ENCODE peak calls at places on chromosomes 11 and 22, in six cellular contexts. X, C, R, S, F and O are unnamed samples.

GRCh38 chr22:17339095-17339693 is 30.1 kb upstream of the CECR2 start:
- DNase-seq in C (peak; percentile 67), F (no peak), R (no peak), X (no peak), S (no peak), O (no peak)

GRCh38 chr11:83069441-83070043 is 2.2 kb downstream of the RAB30 start:
- DNase-seq in F (no peak), X (peak; percentile 24), C (no peak), R (peak; percentile 26), S (no peak), O (peak; percentile 71)

GRCh38 chr22:39348909-39349505 is 784 bp upstream of the SYNGR1 start:
- DNase-seq in R (no peak), C (no peak), X (peak; percentile 77), S (no peak), F (no peak), O (no peak)

GRCh38 chr11:44726278-44727113 is at the start of gene TSPAN18:
- DNase-seq in F (peak; percentile 13), X (peak; percentile 63), C (peak; percentile 78), S (peak; percentile 32), R (no peak), O (no peak)

GRCh38 chr11:46615756-46616155 is 1.3 kb downstream of the HARBI1 start:
- DNase-seq in R (peak; percentile 48), F (no peak), C (no peak), S (no peak), X (no peak), O (no peak)

GRCh38 chr22:48579915-48580279 is 1247.8 kb downstream of the BRD1 start:
- DNase-seq in S (no peak), C (no peak), F (no peak), R (no peak), X (no peak), O (no peak)

GRCh38 chr22:37275622-37276021 is 6.7 kb upstream of the CYTH4 start:
- DNase-seq in S (no peak), C (no peak), F (no peak), R (no peak), X (no peak), O (no peak)

GRCh38 chr11:92707173-92707619 is 262.3 kb upstream of the MTNR1B start:
- DNase-seq in C (no peak), R (no peak), F (no peak), S (no peak), X (no peak), O (no peak)

GRCh38 chr22:44460287-44461082 is 37.5 kb downstream of the RTL6 start:
- DNase-seq in S (no peak), X (no peak), F (no peak), R (no peak), C (no peak), O (no peak)

GRCh38 chr11:112555491-112556364 is 295.1 kb upstream of the PLET1 start:
- DNase-seq in X (peak; percentile 10), R (peak; percentile 30), C (peak; percentile 64), F (peak; percentile 62), S (peak; percentile 52), O (peak; percentile 76)

GRCh38 chr11:95248666-95249467 is 17.9 kb upstream of the SESN3 start:
- DNase-seq in C (no peak), F (no peak), R (no peak), X (no peak), S (no peak), O (no peak)

GRCh38 chr11:14386895-14387480 is 28.0 kb upstream of the RRAS2 start:
- DNase-seq in R (peak; percentile 83), C (no peak), S (no peak), F (no peak), X (peak; percentile 57), O (peak; percentile 62)

GRCh38 chr11:115501895-115502589 is 2.2 kb downstream of the CADM1 start:
- DNase-seq in X (peak; percentile 15), F (no peak), C (no peak), R (peak; percentile 49), S (no peak), O (peak; percentile 4)

GRCh38 chr22:39417641-39418040 is 18.1 kb downstream of the TAB1 start:
- DNase-seq in S (no peak), F (no peak), X (no peak), R (no peak), C (no peak), O (no peak)

GRCh38 chr11:2531987-2532703 is 87.3 kb downstream of the KCNQ1 start:
- DNase-seq in X (no peak), C (no peak), S (no peak), F (no peak), R (no peak), O (no peak)

GRCh38 chr11:113675565-113675964 is 30.5 kb downstream of the TMPRSS5 start:
- DNase-seq in X (no peak), F (no peak), S (no peak), C (no peak), R (no peak), O (no peak)

GRCh38 chr11:115194798-115195101 is 309.5 kb downstream of the CADM1 start:
- DNase-seq in R (no peak), C (no peak), F (no peak), X (no peak), S (no peak), O (no peak)

GRCh38 chr11:63226488-63227114 is 16.8 kb downstream of the SLC22A25 start:
- DNase-seq in F (no peak), X (no peak), C (no peak), S (no peak), R (no peak), O (no peak)